ENCODE peak calls at places on chromosomes 4 and X, in six cellular contexts. N is transverse colon, A is HepG2, D is Peyer's patch, U is IMR-90, G is spleen. L is an unnamed sample.

GRCh38 chr4:123811763-123812390 is 415.3 kb downstream of the SPRY1 start:
- DNase-seq in N (no peak), A (no peak), D (no peak), U (no peak), G (no peak), L (no peak)

GRCh38 chrX:129695535-129695934 is 40.8 kb upstream of the APLN start:
- DNase-seq in N (no peak), A (no peak), D (no peak), U (no peak), G (no peak), L (no peak)

GRCh38 chrX:154490414-154491083 is at the start of gene SLC10A3:
- DNase-seq in N (peak; percentile 94), A (peak; percentile 87), D (peak; percentile 96), U (peak; percentile 92), G (peak; percentile 97), L (peak; percentile 97)

GRCh38 chr4:14168919-14169318 is 541.4 kb upstream of the BOD1L1 start:
- DNase-seq in N (peak; percentile 23), A (no peak), D (peak; percentile 68), U (peak; percentile 91), G (no peak), L (no peak)

GRCh38 chr4:8315343-8316250 is 46.0 kb downstream of the HTRA3 start:
- DNase-seq in N (peak; percentile 26), A (peak; percentile 62), D (peak; percentile 50), U (peak; percentile 89), G (peak; percentile 75), L (no peak)

GRCh38 chrX:100819534-100819836 is 706 bp upstream of the CSTF2 start:
- DNase-seq in N (no peak), A (no peak), D (no peak), U (no peak), G (peak; percentile 78), L (no peak)

GRCh38 chr4:7687796-7688195 is 251.9 kb downstream of the AFAP1 start:
- DNase-seq in N (no peak), A (no peak), D (no peak), U (no peak), G (peak; percentile 7), L (no peak)

GRCh38 chr4:182083681-182084410 is 159.4 kb upstream of the TENM3 start:
- DNase-seq in N (no peak), A (no peak), D (no peak), U (no peak), G (no peak), L (no peak)

GRCh38 chr4:879730-880079 is 52.4 kb downstream of the GAK start:
- DNase-seq in N (no peak), A (no peak), D (no peak), U (no peak), G (no peak), L (no peak)

GRCh38 chr4:139816856-139817255 is 151.2 kb downstream of the MGST2 start:
- DNase-seq in N (no peak), A (no peak), D (no peak), U (no peak), G (no peak), L (no peak)

GRCh38 chr4:121726642-121727268 is 30.0 kb upstream of the ANXA5 start:
- DNase-seq in N (no peak), A (peak; percentile 64), D (no peak), U (peak; percentile 78), G (no peak), L (peak; percentile 78)

GRCh38 chrX:10121787-10122186 is 35.0 kb upstream of the CLCN4 start:
- DNase-seq in N (peak; percentile 41), A (no peak), D (peak; percentile 80), U (no peak), G (peak; percentile 91), L (no peak)

GRCh38 chrX:134603806-134604700 is 54.2 kb downstream of the PLAC1 start:
- DNase-seq in N (no peak), A (no peak), D (no peak), U (peak; percentile 90), G (no peak), L (no peak)

GRCh38 chrX:37796805-37797204 is 16.9 kb downstream of the CYBB start:
- DNase-seq in N (peak; percentile 15), A (no peak), D (peak; percentile 63), U (no peak), G (peak; percentile 75), L (no peak)

GRCh38 chr4:19309365-19309764 is 942.3 kb upstream of the SLIT2 start:
- DNase-seq in N (no peak), A (no peak), D (no peak), U (peak; percentile 74), G (no peak), L (no peak)

GRCh38 chr4:48296330-48296729 is 26.7 kb upstream of the TEC start:
- DNase-seq in N (no peak), A (no peak), D (no peak), U (peak; percentile 21), G (peak; percentile 37), L (no peak)

GRCh38 chrX:30798810-30799209 is 90.2 kb downstream of the TAB3 start:
- DNase-seq in N (no peak), A (no peak), D (no peak), U (no peak), G (no peak), L (no peak)

GRCh38 chrX:30795981-30796958 is 92.8 kb downstream of the TAB3 start:
- DNase-seq in N (no peak), A (no peak), D (no peak), U (no peak), G (peak; percentile 31), L (no peak)

GRCh38 chrX:30794497-30794896 is 94.6 kb downstream of the TAB3 start:
- DNase-seq in N (no peak), A (no peak), D (no peak), U (no peak), G (no peak), L (no peak)

GRCh38 chrX:30800901-30801300 is 88.2 kb downstream of the TAB3 start:
- DNase-seq in N (no peak), A (no peak), D (no peak), U (no peak), G (no peak), L (no peak)

DNA sequence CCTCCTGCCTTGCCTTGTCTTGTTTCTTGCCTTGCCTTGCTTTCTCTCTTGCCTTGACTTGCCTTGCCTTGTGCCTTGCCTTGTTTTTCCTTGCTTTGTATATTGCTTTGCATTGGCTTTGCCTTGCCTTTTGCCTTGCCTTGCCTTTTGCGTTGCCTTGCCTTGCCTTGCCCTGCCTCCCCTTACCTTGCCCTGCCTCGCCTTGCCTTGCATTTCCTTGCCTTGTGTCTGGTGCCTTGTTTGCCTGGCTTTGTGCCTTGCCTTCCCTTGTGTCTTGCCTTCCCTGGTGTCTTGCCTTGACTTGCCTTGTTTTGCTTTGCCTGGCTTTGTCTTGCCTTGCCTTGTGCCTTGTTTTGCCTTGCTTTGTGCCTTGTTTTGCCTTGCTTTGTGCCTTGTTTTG is 89.7 kb downstream of the TAB3 start:
- DNase-seq in N (no peak), A (no peak), D (no peak), U (no peak), G (no peak), L (no peak)
- TF ChIP-seq POLR2A in N (no peak), A (no peak), D (no peak), U (no peak), G (no peak), L (no peak)

DNA sequence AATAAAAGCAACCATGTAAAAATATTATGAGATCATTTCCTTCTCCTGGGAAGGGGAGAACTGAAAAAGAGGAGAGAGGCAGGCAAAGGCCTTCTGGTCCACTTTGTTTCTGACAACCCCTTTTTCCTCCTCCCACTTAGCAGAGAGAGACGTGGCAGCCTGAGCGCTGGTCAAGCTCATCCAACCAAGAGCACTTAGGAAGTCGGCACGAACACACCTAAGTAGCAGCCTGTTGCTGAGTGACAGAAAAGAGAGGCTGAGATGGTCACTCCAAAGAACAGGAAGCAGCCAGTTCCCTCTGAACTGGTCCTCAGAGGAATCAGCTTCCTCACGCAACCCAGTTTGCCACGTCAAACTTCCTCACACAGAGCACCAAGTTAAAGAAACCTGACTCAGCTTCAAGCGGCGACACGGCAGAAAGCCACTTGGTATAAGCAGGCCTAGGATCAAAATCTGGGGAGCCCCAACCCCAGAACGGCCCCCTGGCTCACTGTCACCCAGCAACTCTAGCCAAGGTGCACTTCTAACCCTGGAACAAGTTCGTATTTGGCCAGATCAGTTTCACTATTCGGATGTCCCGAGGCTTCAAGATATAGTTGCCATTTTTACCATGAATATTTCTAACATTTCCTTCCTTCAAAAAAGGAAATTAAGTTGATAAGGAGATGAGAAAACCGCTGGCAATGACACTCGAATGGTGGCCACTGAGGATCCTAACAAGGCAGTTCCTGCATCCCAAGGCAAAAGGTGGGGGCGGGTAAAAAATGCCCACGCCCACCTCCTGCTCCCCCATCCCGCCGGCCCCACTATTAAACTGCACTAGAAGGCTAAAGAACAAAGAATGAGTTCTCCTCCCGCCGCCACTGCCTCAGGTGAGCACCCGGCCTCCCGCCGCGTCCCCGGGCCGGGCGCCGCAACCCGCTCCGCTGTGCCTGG is 698 bp downstream of the SEC24D start:
- DNase-seq in N (peak; percentile 70), A (peak; percentile 87), D (peak; percentile 87), U (peak; percentile 94), G (peak; percentile 87), L (peak; percentile 68)
- TF ChIP-seq POLR2A in N (peak; percentile 45), A (peak; percentile 93), D (peak; percentile 26), U (peak; percentile 88), G (no peak), L (peak; percentile 16)

GRCh38 chr4:88693792-88694191 is 3.8 kb downstream of the NAP1L5 start:
- DNase-seq in N (no peak), A (no peak), D (no peak), U (no peak), G (no peak), L (no peak)

GRCh38 chr4:88696620-88697019 is 1.0 kb downstream of the NAP1L5 start:
- DNase-seq in N (no peak), A (no peak), D (no peak), U (peak; percentile 23), G (no peak), L (no peak)

GRCh38 chr4:88698539-88698938 is 910 bp upstream of the NAP1L5 start:
- DNase-seq in N (no peak), A (no peak), D (no peak), U (no peak), G (no peak), L (peak; percentile 60)

GRCh38 chr4:88697113-88697512 is 516 bp downstream of the NAP1L5 start:
- DNase-seq in N (peak; percentile 16), A (no peak), D (no peak), U (peak; percentile 52), G (no peak), L (peak; percentile 54)

GRCh38 chr4:88697588-88698329 is at the start of gene NAP1L5:
- DNase-seq in N (peak; percentile 73), A (no peak), D (peak; percentile 86), U (peak; percentile 85), G (peak; percentile 89), L (peak; percentile 87)
- TF ChIP-seq POLR2A in N (no peak), A (no peak), D (no peak), U (peak; percentile 42), G (no peak), L (peak; percentile 57)

GRCh38 chrX:18886344-18887161 is 97.4 kb downstream of the PHKA2 start:
- DNase-seq in N (peak; percentile 81), A (peak; percentile 22), D (peak; percentile 87), U (peak; percentile 23), G (peak; percentile 90), L (peak; percentile 61)
- TF ChIP-seq POLR2A in N (peak; percentile 50), A (no peak), D (no peak), U (no peak), G (no peak), L (no peak)